ENCODE peak calls at places on chromosomes 11 and 22, in seven cellular contexts. One of them, this sample, is unnamed.

GRCh38 chr22:17580461-17581031 is 17.2 kb downstream of the SLC25A18 start:
- DNase-seq in uterus: no peak
- DNase-seq in esophagus muscularis mucosa: no peak
- DNase-seq in GM12865: no peak
- DNase-seq in cardiac fibroblast: peak; percentile 36
- DNase-seq in left ventricle myocardium inferior: no peak
- DNase-seq in neural progenitor cell: peak; percentile 31
- DNase-seq in this sample: no peak

GRCh38 chr11:78812513-78813293 is 238.0 kb upstream of the NARS2 start:
- DNase-seq in cardiac fibroblast: no peak
- DNase-seq in GM12865: no peak
- DNase-seq in uterus: no peak
- DNase-seq in esophagus muscularis mucosa: no peak
- DNase-seq in neural progenitor cell: peak; percentile 44
- DNase-seq in left ventricle myocardium inferior: no peak
- DNase-seq in this sample: no peak

GRCh38 chr11:134261626-134262488 is 8.5 kb downstream of the ACAD8 start:
- DNase-seq in neural progenitor cell: peak; percentile 67
- DNase-seq in uterus: no peak
- DNase-seq in cardiac fibroblast: peak; percentile 26
- DNase-seq in esophagus muscularis mucosa: no peak
- DNase-seq in GM12865: peak; percentile 42
- DNase-seq in left ventricle myocardium inferior: no peak
- DNase-seq in this sample: peak; percentile 38

GRCh38 chr22:26410398-26410797 is 18.7 kb upstream of the ASPHD2 start:
- DNase-seq in cardiac fibroblast: no peak
- DNase-seq in neural progenitor cell: no peak
- DNase-seq in GM12865: no peak
- DNase-seq in uterus: no peak
- DNase-seq in esophagus muscularis mucosa: no peak
- DNase-seq in left ventricle myocardium inferior: no peak
- DNase-seq in this sample: no peak

GRCh38 chr11:96323643-96323985 is 19.4 kb downstream of the MAML2 start:
- DNase-seq in cardiac fibroblast: no peak
- DNase-seq in left ventricle myocardium inferior: no peak
- DNase-seq in neural progenitor cell: no peak
- DNase-seq in GM12865: no peak
- DNase-seq in esophagus muscularis mucosa: no peak
- DNase-seq in uterus: no peak
- DNase-seq in this sample: no peak

GRCh38 chr11:118998388-118998717 is 415 bp downstream of the CENATAC start:
- DNase-seq in cardiac fibroblast: no peak
- DNase-seq in neural progenitor cell: no peak
- DNase-seq in esophagus muscularis mucosa: no peak
- DNase-seq in left ventricle myocardium inferior: no peak
- DNase-seq in uterus: no peak
- DNase-seq in GM12865: no peak
- DNase-seq in this sample: no peak

GRCh38 chr11:65274734-65275682 is 13.2 kb downstream of the POLA2 start:
- DNase-seq in left ventricle myocardium inferior: peak; percentile 60
- DNase-seq in esophagus muscularis mucosa: no peak
- DNase-seq in uterus: peak; percentile 93
- DNase-seq in GM12865: peak; percentile 53
- DNase-seq in cardiac fibroblast: peak; percentile 99
- DNase-seq in neural progenitor cell: peak; percentile 77
- DNase-seq in this sample: peak; percentile 76

GRCh38 chr11:47147250-47147649 is 29.4 kb downstream of the ARFGAP2 start:
- DNase-seq in GM12865: no peak
- DNase-seq in cardiac fibroblast: no peak
- DNase-seq in uterus: no peak
- DNase-seq in esophagus muscularis mucosa: no peak
- DNase-seq in left ventricle myocardium inferior: no peak
- DNase-seq in neural progenitor cell: no peak
- DNase-seq in this sample: no peak

GRCh38 chr22:17121235-17122195 is at the start of gene TMEM121B:
- DNase-seq in left ventricle myocardium inferior: peak; percentile 80
- DNase-seq in esophagus muscularis mucosa: no peak
- DNase-seq in neural progenitor cell: peak; percentile 96
- DNase-seq in cardiac fibroblast: peak; percentile 46
- DNase-seq in GM12865: no peak
- DNase-seq in uterus: no peak
- DNase-seq in this sample: peak; percentile 11

GRCh38 chr22:48899523-48900326 is 927.9 kb downstream of the BRD1 start:
- DNase-seq in GM12865: no peak
- DNase-seq in esophagus muscularis mucosa: no peak
- DNase-seq in cardiac fibroblast: no peak
- DNase-seq in neural progenitor cell: no peak
- DNase-seq in left ventricle myocardium inferior: no peak
- DNase-seq in uterus: no peak
- DNase-seq in this sample: no peak

GRCh38 chr11:75270896-75271415 is 30.4 kb downstream of the TPBGL start:
- DNase-seq in neural progenitor cell: peak; percentile 41
- DNase-seq in GM12865: peak; percentile 37
- DNase-seq in uterus: no peak
- DNase-seq in esophagus muscularis mucosa: no peak
- DNase-seq in left ventricle myocardium inferior: peak; percentile 3
- DNase-seq in cardiac fibroblast: no peak
- DNase-seq in this sample: no peak

GRCh38 chr22:41919357-41920224 is 4.7 kb upstream of the SHISA8 start:
- DNase-seq in neural progenitor cell: peak; percentile 53
- DNase-seq in cardiac fibroblast: peak; percentile 33
- DNase-seq in esophagus muscularis mucosa: no peak
- DNase-seq in left ventricle myocardium inferior: peak; percentile 70
- DNase-seq in GM12865: peak; percentile 93
- DNase-seq in uterus: no peak
- DNase-seq in this sample: no peak

GRCh38 chr11:46112961-46113617 is 8.2 kb downstream of the PHF21A start:
- DNase-seq in neural progenitor cell: peak; percentile 73
- DNase-seq in cardiac fibroblast: peak; percentile 73
- DNase-seq in esophagus muscularis mucosa: no peak
- DNase-seq in GM12865: peak; percentile 78
- DNase-seq in uterus: no peak
- DNase-seq in left ventricle myocardium inferior: no peak
- DNase-seq in this sample: peak; percentile 40

GRCh38 chr11:74035264-74035663 is 26.4 kb upstream of the UCP3 start:
- DNase-seq in cardiac fibroblast: no peak
- DNase-seq in GM12865: no peak
- DNase-seq in esophagus muscularis mucosa: no peak
- DNase-seq in left ventricle myocardium inferior: no peak
- DNase-seq in uterus: no peak
- DNase-seq in neural progenitor cell: no peak
- DNase-seq in this sample: no peak

GRCh38 chr11:30459821-30460220 is 126.3 kb downstream of the MPPED2 start:
- DNase-seq in uterus: no peak
- DNase-seq in GM12865: no peak
- DNase-seq in neural progenitor cell: no peak
- DNase-seq in left ventricle myocardium inferior: no peak
- DNase-seq in esophagus muscularis mucosa: peak; percentile 57
- DNase-seq in cardiac fibroblast: no peak
- DNase-seq in this sample: no peak

GRCh38 chr11:68153742-68154141 is 32.6 kb upstream of the CHKA start:
- DNase-seq in esophagus muscularis mucosa: no peak
- DNase-seq in uterus: no peak
- DNase-seq in left ventricle myocardium inferior: no peak
- DNase-seq in GM12865: no peak
- DNase-seq in neural progenitor cell: no peak
- DNase-seq in cardiac fibroblast: no peak
- DNase-seq in this sample: no peak

GRCh38 chr11:50088231-50088630 is 55.6 kb downstream of the OR4C45 start:
- DNase-seq in neural progenitor cell: no peak
- DNase-seq in uterus: no peak
- DNase-seq in esophagus muscularis mucosa: no peak
- DNase-seq in GM12865: no peak
- DNase-seq in left ventricle myocardium inferior: no peak
- DNase-seq in cardiac fibroblast: no peak
- DNase-seq in this sample: no peak

GRCh38 chr11:116192509-116193206 is 580.1 kb downstream of the BUD13 start:
- DNase-seq in esophagus muscularis mucosa: no peak
- DNase-seq in cardiac fibroblast: no peak
- DNase-seq in left ventricle myocardium inferior: no peak
- DNase-seq in neural progenitor cell: peak; percentile 41
- DNase-seq in GM12865: no peak
- DNase-seq in uterus: no peak
- DNase-seq in this sample: no peak

GRCh38 chr11:131070365-131070764 is 154.1 kb upstream of the SNX19 start:
- DNase-seq in uterus: no peak
- DNase-seq in esophagus muscularis mucosa: peak; percentile 82
- DNase-seq in left ventricle myocardium inferior: no peak
- DNase-seq in neural progenitor cell: no peak
- DNase-seq in GM12865: no peak
- DNase-seq in cardiac fibroblast: no peak
- DNase-seq in this sample: no peak
- TF ChIP-seq CTCF in uterus: no peak
- TF ChIP-seq CTCF in esophagus muscularis mucosa: no peak
- TF ChIP-seq CTCF in left ventricle myocardium inferior: no peak
- TF ChIP-seq CTCF in neural progenitor cell: peak; percentile 6
- TF ChIP-seq CTCF in GM12865: no peak
- TF ChIP-seq CTCF in cardiac fibroblast: no peak
- TF ChIP-seq CTCF in this sample: no peak

GRCh38 chr11:102266111-102266510 is 51.2 kb upstream of the BIRC3 start:
- DNase-seq in GM12865: no peak
- DNase-seq in neural progenitor cell: no peak
- DNase-seq in esophagus muscularis mucosa: no peak
- DNase-seq in uterus: no peak
- DNase-seq in cardiac fibroblast: no peak
- DNase-seq in left ventricle myocardium inferior: no peak
- DNase-seq in this sample: no peak

GRCh38 chr11:102268985-102269470 is 48.3 kb upstream of the BIRC3 start:
- DNase-seq in left ventricle myocardium inferior: no peak
- DNase-seq in uterus: no peak
- DNase-seq in esophagus muscularis mucosa: no peak
- DNase-seq in neural progenitor cell: no peak
- DNase-seq in GM12865: no peak
- DNase-seq in cardiac fibroblast: no peak
- DNase-seq in this sample: no peak

GRCh38 chr11:102268083-102268984 is 49.0 kb upstream of the BIRC3 start:
- DNase-seq in uterus: peak; percentile 74
- DNase-seq in neural progenitor cell: peak; percentile 92
- DNase-seq in left ventricle myocardium inferior: peak; percentile 80
- DNase-seq in esophagus muscularis mucosa: no peak
- DNase-seq in GM12865: peak; percentile 67
- DNase-seq in cardiac fibroblast: peak; percentile 72
- DNase-seq in this sample: no peak

GRCh38 chr11:102269927-102270326 is 47.4 kb upstream of the BIRC3 start:
- DNase-seq in cardiac fibroblast: no peak
- DNase-seq in esophagus muscularis mucosa: no peak
- DNase-seq in uterus: no peak
- DNase-seq in neural progenitor cell: no peak
- DNase-seq in GM12865: no peak
- DNase-seq in left ventricle myocardium inferior: no peak
- DNase-seq in this sample: no peak

DNA sequence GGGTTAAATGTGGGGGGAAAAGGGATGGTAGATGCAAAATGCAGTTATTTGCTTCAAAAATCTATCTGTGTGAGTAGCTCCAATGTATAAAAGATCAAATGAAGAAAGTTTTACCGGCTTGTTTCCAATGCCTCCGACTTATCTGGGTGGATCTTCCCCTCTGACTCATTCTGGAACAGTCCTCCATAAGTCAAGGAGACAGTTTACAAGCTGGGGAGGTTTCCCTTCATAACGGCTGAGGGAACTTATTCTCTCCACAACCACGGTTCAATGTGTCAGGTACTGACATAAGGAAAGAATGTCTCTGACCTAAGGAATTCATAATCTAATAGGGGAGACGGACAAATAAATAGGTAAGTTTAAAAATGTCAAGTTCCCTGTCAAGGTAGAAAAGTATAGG is 49.7 kb upstream of the BIRC3 start:
- DNase-seq in esophagus muscularis mucosa: no peak
- DNase-seq in cardiac fibroblast: no peak
- DNase-seq in GM12865: no peak
- DNase-seq in left ventricle myocardium inferior: no peak
- DNase-seq in uterus: peak; percentile 39
- DNase-seq in neural progenitor cell: no peak
- DNase-seq in this sample: no peak
- H3K4me3 ChIP-seq in esophagus muscularis mucosa: no peak overlapping the region
- H3K4me3 ChIP-seq in cardiac fibroblast: no peak overlapping the region
- H3K4me3 ChIP-seq in GM12865: no peak overlapping the region
- H3K4me3 ChIP-seq in left ventricle myocardium inferior: no peak overlapping the region
- H3K4me3 ChIP-seq in uterus: no peak overlapping the region
- H3K4me3 ChIP-seq in neural progenitor cell: no peak overlapping the region
- H3K4me3 ChIP-seq in this sample: no peak overlapping the region

DNA sequence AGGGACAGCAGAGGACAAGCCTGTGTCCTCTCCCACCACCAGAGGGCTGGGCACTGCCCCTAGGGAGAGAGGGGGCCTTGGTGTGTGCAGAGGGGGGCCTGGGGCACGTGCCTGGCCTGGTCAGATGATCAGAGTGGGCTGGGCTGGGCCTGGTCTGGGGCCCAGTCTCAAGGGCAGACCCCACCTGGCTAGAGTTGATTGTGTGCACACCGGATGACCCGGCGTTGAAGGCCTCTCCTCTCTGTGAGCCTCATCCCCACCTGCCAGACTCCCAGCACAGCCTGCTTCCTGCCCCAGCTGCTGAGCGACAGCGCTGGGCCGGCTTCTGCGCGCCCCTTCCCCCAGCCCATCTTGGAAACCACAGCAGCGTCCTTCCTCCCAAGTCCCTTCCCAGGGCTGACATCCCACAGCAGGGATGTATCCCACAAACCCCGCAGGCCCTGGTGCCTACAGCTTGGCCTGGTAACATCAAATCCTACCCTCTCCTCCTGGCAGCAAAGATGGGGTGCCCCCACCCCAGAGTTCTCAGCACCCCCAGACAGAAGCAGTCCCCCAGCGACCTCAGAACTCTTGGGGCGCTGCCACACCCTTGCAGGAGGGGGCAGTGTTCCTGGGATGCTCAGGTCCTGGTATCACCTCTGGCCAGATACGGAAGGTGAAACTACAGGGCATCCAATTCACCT is 11.1 kb upstream of the TSSC4 start:
- DNase-seq in esophagus muscularis mucosa: no peak
- DNase-seq in neural progenitor cell: no peak
- DNase-seq in uterus: no peak
- DNase-seq in left ventricle myocardium inferior: no peak
- DNase-seq in GM12865: no peak
- DNase-seq in cardiac fibroblast: no peak
- DNase-seq in this sample: no peak
- TF ChIP-seq CTCF in esophagus muscularis mucosa: peak; percentile 14
- TF ChIP-seq CTCF in neural progenitor cell: no peak
- TF ChIP-seq CTCF in uterus: no peak
- TF ChIP-seq CTCF in left ventricle myocardium inferior: no peak
- TF ChIP-seq CTCF in GM12865: no peak
- TF ChIP-seq CTCF in cardiac fibroblast: no peak
- TF ChIP-seq CTCF in this sample: peak; percentile 6

DNA sequence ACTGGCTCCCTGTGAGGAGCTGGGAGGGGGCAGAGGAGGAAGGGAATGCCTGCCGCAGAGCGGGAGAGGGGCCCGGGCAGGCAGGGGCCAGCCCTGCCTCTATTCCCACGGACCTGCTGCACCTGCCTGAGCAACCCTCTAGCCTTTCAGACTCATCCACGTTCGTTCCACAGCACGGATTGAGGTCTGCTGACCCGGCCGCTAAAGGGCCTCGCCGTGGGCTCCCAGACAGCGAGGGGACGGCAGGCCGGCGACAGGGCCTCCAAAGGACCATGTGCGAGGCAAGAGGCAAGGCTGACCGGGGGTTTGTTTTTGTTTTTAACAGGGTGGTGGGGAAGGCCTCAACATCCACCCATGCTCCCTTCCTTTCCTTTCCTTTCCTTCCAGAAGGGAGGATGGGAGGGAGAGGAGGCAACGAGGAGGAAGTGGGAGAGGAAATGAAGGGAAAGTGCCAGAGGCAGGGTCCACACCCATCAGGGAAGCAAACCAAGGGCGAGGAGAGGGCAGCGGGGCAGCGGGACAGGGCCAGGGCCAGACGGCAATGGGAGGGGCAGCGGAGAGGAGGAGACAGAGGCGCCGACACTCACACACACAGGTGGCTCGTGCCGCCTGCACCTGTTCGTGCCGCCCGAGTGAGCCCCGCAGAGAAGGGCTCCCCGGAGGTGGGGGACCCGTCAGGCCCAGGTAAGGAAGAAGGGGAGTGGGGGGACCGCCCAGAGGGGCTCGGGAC is 7.5 kb downstream of the LRFN4 start:
- DNase-seq in uterus: no peak
- DNase-seq in esophagus muscularis mucosa: no peak
- DNase-seq in cardiac fibroblast: no peak
- DNase-seq in neural progenitor cell: no peak
- DNase-seq in GM12865: no peak
- DNase-seq in left ventricle myocardium inferior: no peak
- DNase-seq in this sample: no peak
- H3K4me3 ChIP-seq in uterus: no peak overlapping the region
- H3K4me3 ChIP-seq in esophagus muscularis mucosa: no peak overlapping the region
- H3K4me3 ChIP-seq in cardiac fibroblast: no peak overlapping the region
- H3K4me3 ChIP-seq in neural progenitor cell: no peak overlapping the region
- H3K4me3 ChIP-seq in GM12865: no peak overlapping the region
- H3K4me3 ChIP-seq in left ventricle myocardium inferior: no peak overlapping the region
- H3K4me3 ChIP-seq in this sample: no peak overlapping the region

This sample was measured in astrocyte of the cerebellum.